ENCODE peak calls at places on chromosomes 12 and 14, in five cellular contexts. Z, P, F, N and Q are unnamed samples.

GRCh38 chr14:50892255-50892654 is 20.4 kb downstream of the ABHD12B start:
- DNase-seq in Z (no peak), P (no peak), F (no peak), N (peak; percentile 77), Q (no peak)

GRCh38 chr12:105409286-105409685 is 78.8 kb downstream of the C12orf75 start:
- DNase-seq in Z (no peak), P (no peak), F (no peak), N (no peak), Q (no peak)

GRCh38 chr14:36818794-36819384 is 157.2 kb downstream of the PAX9 start:
- DNase-seq in Z (no peak), P (peak; percentile 25), F (no peak), N (no peak), Q (no peak)

GRCh38 chr12:123111498-123112165 is 39.3 kb downstream of the PITPNM2 start:
- DNase-seq in Z (no peak), P (no peak), F (no peak), N (no peak), Q (no peak)

GRCh38 chr12:121947966-121948365 is 29.6 kb downstream of the CFAP251 start:
- DNase-seq in Z (no peak), P (no peak), F (no peak), N (no peak), Q (no peak)

GRCh38 chr12:105960319-105961076 is 178.3 kb downstream of the NUAK1 start:
- DNase-seq in Z (no peak), P (peak; percentile 53), F (no peak), N (no peak), Q (no peak)

GRCh38 chr14:78184151-78184550 is 14.0 kb downstream of the NRXN3 start:
- DNase-seq in Z (no peak), P (no peak), F (no peak), N (no peak), Q (no peak)

GRCh38 chr12:31740618-31741017 is 11.8 kb upstream of the AMN1 start:
- DNase-seq in Z (no peak), P (no peak), F (no peak), N (no peak), Q (no peak)

GRCh38 chr14:89444536-89445125 is 27.6 kb upstream of the FOXN3 start:
- DNase-seq in Z (no peak), P (no peak), F (no peak), N (no peak), Q (no peak)

GRCh38 chr14:74946659-74947281 is 8.6 kb downstream of the PGF start:
- DNase-seq in Z (no peak), P (no peak), F (no peak), N (no peak), Q (no peak)

GRCh38 chr14:95470942-95471499 is 45.4 kb downstream of the SYNE3 start:
- DNase-seq in Z (no peak), P (no peak), F (no peak), N (no peak), Q (no peak)

GRCh38 chr14:58533417-58533816 is 104.3 kb upstream of the DACT1 start:
- DNase-seq in Z (no peak), P (peak; percentile 88), F (no peak), N (no peak), Q (peak; percentile 10)

GRCh38 chr14:73489481-73490175 is 1.1 kb upstream of the RIOX1 start:
- DNase-seq in Z (no peak), P (no peak), F (no peak), N (peak; percentile 33), Q (no peak)

GRCh38 chr12:121400332-121401139 is 618 bp downstream of the RNF34 start:
- DNase-seq in Z (peak; percentile 13), P (peak; percentile 60), F (no peak), N (peak; percentile 66), Q (peak; percentile 44)

GRCh38 chr12:52496590-52497071 is 3.6 kb upstream of the KRT6A start:
- DNase-seq in Z (no peak), P (no peak), F (no peak), N (peak; percentile 55), Q (no peak)

GRCh38 chr12:123065666-123066457 is 85.0 kb downstream of the PITPNM2 start:
- DNase-seq in Z (no peak), P (no peak), F (no peak), N (no peak), Q (no peak)

GRCh38 chr12:14482886-14483285 is 84.8 kb downstream of the PLBD1 start:
- DNase-seq in Z (no peak), P (no peak), F (no peak), N (no peak), Q (no peak)

GRCh38 chr12:51475543-51475942 is 50.9 kb downstream of the SLC4A8 start:
- DNase-seq in Z (no peak), P (no peak), F (no peak), N (no peak), Q (no peak)

GRCh38 chr14:106843951-106844483 is 1317.6 kb downstream of the TMEM121 start:
- DNase-seq in Z (peak; percentile 31), P (no peak), F (peak; percentile 70), N (no peak), Q (peak; percentile 19)

GRCh38 chr14:102487204-102487577 is 22.4 kb downstream of the ANKRD9 start:
- DNase-seq in Z (no peak), P (no peak), F (no peak), N (no peak), Q (no peak)

GRCh38 chr12:8697120-8697475 is 693 bp upstream of the RIMKLB start:
- DNase-seq in Z (no peak), P (peak; percentile 58), F (no peak), N (peak; percentile 79), Q (peak; percentile 36)

GRCh38 chr12:27575099-27575779 is 51.2 kb downstream of the PPFIBP1 start:
- DNase-seq in Z (no peak), P (no peak), F (no peak), N (no peak), Q (no peak)

GRCh38 chr12:27504506-27504905 is 19.5 kb upstream of the PPFIBP1 start:
- DNase-seq in Z (no peak), P (no peak), F (no peak), N (no peak), Q (no peak)

GRCh38 chr14:75578786-75579781 is 664 bp downstream of the FLVCR2 start:
- DNase-seq in Z (peak; percentile 33), P (no peak), F (peak; percentile 69), N (no peak), Q (peak; percentile 30)

GRCh38 chr12:13654456-13654855 is 326.9 kb downstream of the GRIN2B start:
- DNase-seq in Z (no peak), P (no peak), F (no peak), N (no peak), Q (no peak)

DNA sequence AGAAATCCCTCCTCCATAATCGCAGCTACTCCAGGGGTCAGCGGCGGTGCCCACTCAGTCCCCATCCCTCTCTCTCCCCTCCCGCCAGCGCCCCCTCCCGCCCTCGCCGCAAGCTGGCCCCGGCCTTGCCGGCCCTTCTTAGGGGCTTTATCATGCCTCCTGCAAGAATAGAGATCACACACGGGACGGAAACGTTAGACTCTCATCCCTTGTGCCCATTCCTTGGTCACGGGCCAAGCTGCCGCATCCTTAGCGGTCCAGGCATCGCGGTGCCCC is 681 bp upstream of the COX14 start:
- DNase-seq in Z (no peak), P (no peak), F (no peak), N (no peak), Q (no peak)
- H3K4me1 ChIP-seq in Z (peaks cover 38% of the 10 kb centered on the region), P (peaks cover 33% of the 10 kb centered on the region), F (peaks cover 38% of the 10 kb centered on the region), N (peaks cover 12% of the 10 kb centered on the region), Q (peaks cover 33% of the 10 kb centered on the region)

DNA sequence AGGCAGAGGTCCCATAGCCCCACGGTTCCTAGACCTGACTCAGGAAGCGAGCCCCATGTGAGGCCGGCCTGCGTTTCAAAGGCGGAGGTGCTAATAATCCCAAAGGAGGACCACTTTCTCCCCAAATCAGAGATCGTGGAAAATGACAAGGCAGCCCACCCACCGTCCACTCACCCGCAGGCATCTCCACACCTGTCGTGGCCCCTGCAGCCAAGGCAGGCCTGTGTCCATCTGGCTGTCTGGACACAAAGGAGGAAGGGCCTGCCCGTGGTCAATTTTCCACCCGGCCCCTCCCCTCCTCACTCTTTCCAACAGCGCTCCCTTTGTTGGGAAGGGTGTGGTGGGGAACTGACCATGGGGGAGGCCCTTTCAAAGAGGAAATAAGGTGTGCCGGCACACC is 125.3 kb upstream of the TMEM132D start:
- DNase-seq in Z (no peak), P (no peak), F (no peak), N (no peak), Q (no peak)
- H3K4me1 ChIP-seq in Z (no peaks in the 10 kb centered on the region), P (no peaks in the 10 kb centered on the region), F (no peaks in the 10 kb centered on the region), N (no peaks in the 10 kb centered on the region), Q (no peaks in the 10 kb centered on the region)

DNA sequence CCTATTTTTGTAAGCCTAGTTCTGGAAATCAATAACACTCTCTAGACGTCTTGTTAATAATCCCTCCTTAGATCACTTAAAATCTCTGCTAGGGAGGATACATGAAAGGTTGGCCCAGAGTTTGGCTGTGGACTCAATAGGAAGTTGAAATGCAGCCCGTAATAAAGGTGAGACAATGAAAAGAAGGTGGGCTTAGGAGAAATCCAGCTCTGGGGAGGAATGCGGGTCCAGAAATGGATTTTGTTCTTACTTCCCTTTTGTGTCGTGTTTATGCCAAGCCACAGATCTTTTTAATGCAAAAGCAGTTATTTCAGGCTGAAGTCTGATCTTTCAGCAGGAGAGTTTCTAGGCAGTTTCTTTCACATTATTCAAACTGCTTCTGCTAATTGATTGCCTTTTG is 252.7 kb upstream of the KRR1 start:
- DNase-seq in Z (no peak), P (no peak), F (no peak), N (no peak), Q (no peak)
- H3K4me1 ChIP-seq in Z (no peaks in the 10 kb centered on the region), P (peaks cover 8% of the 10 kb centered on the region), F (no peaks in the 10 kb centered on the region), N (peaks cover 56% of the 10 kb centered on the region), Q (no peaks in the 10 kb centered on the region)

GRCh38 chr12:6222009-6222702 is 22.0 kb downstream of the CD9 start:
- DNase-seq in Z (no peak), P (no peak), F (no peak), N (no peak), Q (no peak)
- H3K4me1 ChIP-seq in Z (peaks cover 75% of the 10 kb centered on the region), P (peaks cover 11% of the 10 kb centered on the region), F (peaks cover 65% of the 10 kb centered on the region), N (peaks cover 27% of the 10 kb centered on the region), Q (peaks cover 83% of the 10 kb centered on the region)

DNA sequence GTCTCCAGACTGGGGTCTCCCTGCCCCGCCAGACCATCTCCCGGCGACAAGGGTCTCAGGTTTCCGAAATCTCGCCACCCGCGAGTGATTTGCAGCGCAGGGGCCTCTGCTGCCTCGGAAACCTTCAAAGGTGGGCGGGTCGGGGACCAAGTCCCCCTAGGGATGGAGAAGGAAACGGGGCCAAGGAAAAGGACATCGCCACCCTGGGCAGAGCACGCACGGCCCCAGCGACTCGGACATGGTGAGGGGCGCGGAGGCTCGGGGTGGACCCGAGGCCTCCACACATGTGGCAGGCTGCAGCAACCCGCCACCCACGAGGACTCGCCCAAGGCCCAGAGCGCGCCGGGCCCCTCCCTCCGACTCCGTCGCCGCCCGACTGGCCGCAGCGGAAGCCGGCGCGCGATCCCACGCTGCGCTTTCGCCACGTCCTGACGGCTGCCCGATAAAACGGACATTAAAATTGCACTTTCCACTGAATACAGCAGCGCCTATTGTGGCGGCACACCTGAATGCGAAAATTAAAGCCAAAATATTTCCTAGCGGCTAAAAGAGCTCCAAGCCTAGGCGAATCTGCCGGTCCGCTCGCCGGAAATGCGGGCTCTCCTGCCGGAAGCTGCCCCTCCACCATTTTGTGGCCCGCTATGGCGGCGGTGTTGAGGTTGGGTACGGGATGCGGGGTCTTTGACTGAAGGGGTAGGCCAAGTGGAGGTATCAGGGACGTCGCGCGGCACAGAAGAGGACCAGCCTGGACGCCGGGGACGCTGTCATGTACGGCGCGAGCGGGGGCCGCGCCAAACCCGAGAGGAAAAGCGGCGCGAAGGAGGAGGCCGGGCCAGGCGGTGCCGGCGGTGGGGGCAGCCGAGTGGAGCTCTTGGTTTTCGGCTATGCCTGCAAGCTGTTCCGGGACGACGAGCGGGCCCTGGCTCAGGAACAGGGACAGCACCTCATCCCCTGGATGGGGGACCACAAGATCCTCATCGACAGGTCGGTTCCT is at the start of gene SFSWAP:
- DNase-seq in Z (peak; percentile 60), P (peak; percentile 83), F (peak; percentile 91), N (peak; percentile 75), Q (peak; percentile 76)
- H3K4me1 ChIP-seq in Z (peaks cover 9% of the 10 kb centered on the region), P (peaks cover 11% of the 10 kb centered on the region), F (peaks cover 17% of the 10 kb centered on the region), N (peaks cover 4% of the 10 kb centered on the region), Q (peaks cover 26% of the 10 kb centered on the region)